ENCODE peak calls at places on chromosomes 5 and 9, in seven cellular contexts. O is prostate gland; T is activated CD8-positive, alpha-beta T cell treated with anti-CD3 and anti-CD28 coated beads for 36 hours; A is activated B cell treated with CpG ODN at 0.5 μM for 24 hours; V is upper lobe of right lung; S is tibial nerve; U is neural crest cell. I is an unnamed sample.
A peak's percentile ranks its signal among the peaks of the same experiment; 100 is the strongest.

GRCh38 chr5:107861565-107861964 is 190.8 kb upstream of the EFNA5 start:
- DNase-seq in O (no peak), T (no peak), A (no peak), V (no peak), S (no peak), U (no peak), I (no peak)

GRCh38 chr5:32851774-32852173 is 140.7 kb downstream of the NPR3 start:
- DNase-seq in O (no peak), T (no peak), A (no peak), V (no peak), S (no peak), U (no peak), I (no peak)

GRCh38 chr5:56827043-56827442 is 11.7 kb downstream of the MAP3K1 start:
- DNase-seq in O (no peak), T (peak; percentile 15), A (no peak), V (no peak), S (no peak), U (no peak), I (no peak)

GRCh38 chr5:112907166-112907611 is 14.8 kb downstream of the REEP5 start:
- DNase-seq in O (no peak), T (no peak), A (no peak), V (no peak), S (no peak), U (no peak), I (no peak)

GRCh38 chr9:123453058-123453667 is 97.2 kb downstream of the CRB2 start:
- DNase-seq in O (no peak), T (no peak), A (no peak), V (peak; percentile 20), S (no peak), U (no peak), I (no peak)

GRCh38 chr5:9498541-9499497 is 47.1 kb downstream of the SEMA5A start:
- DNase-seq in O (no peak), T (no peak), A (no peak), V (no peak), S (no peak), U (no peak), I (no peak)

GRCh38 chr5:7394889-7395431 is 978 bp upstream of the ADCY2 start:
- DNase-seq in O (no peak), T (no peak), A (no peak), V (no peak), S (no peak), U (peak; percentile 34), I (no peak)

GRCh38 chr9:88980732-88981336 is 10.4 kb upstream of the S1PR3 start:
- DNase-seq in O (no peak), T (no peak), A (no peak), V (no peak), S (no peak), U (no peak), I (no peak)

GRCh38 chr5:61290815-61291214 is 41.2 kb upstream of the ZSWIM6 start:
- DNase-seq in O (peak; percentile 50), T (no peak), A (no peak), V (no peak), S (no peak), U (no peak), I (no peak)

GRCh38 chr9:104386425-104387069 is 117.5 kb upstream of the OR13F1 start:
- DNase-seq in O (no peak), T (no peak), A (no peak), V (no peak), S (no peak), U (no peak), I (no peak)

GRCh38 chr5:152811985-152812384 is 406.9 kb upstream of the NMUR2 start:
- DNase-seq in O (no peak), T (no peak), A (no peak), V (no peak), S (no peak), U (no peak), I (no peak)

GRCh38 chr5:141845371-141845821 is 32.8 kb downstream of the PCDH1 start:
- DNase-seq in O (no peak), T (peak; percentile 69), A (no peak), V (no peak), S (no peak), U (no peak), I (no peak)

GRCh38 chr5:83764101-83764500 is 43.4 kb upstream of the HAPLN1 start:
- DNase-seq in O (no peak), T (no peak), A (no peak), V (no peak), S (no peak), U (no peak), I (no peak)

GRCh38 chr9:130172858-130173461 is 756 bp downstream of the NCS1 start:
- DNase-seq in O (no peak), T (peak; percentile 58), A (no peak), V (no peak), S (no peak), U (no peak), I (no peak)

GRCh38 chr5:59528226-59528862 is 365.2 kb downstream of the PDE4D start:
- DNase-seq in O (no peak), T (no peak), A (no peak), V (no peak), S (no peak), U (no peak), I (no peak)

GRCh38 chr5:59529286-59529685 is 364.2 kb downstream of the PDE4D start:
- DNase-seq in O (no peak), T (no peak), A (no peak), V (no peak), S (no peak), U (no peak), I (no peak)

GRCh38 chr5:59525310-59525709 is 368.2 kb downstream of the PDE4D start:
- DNase-seq in O (no peak), T (no peak), A (no peak), V (no peak), S (no peak), U (no peak), I (no peak)

GRCh38 chr5:59522201-59522831 is 371.2 kb downstream of the PDE4D start:
- DNase-seq in O (no peak), T (no peak), A (no peak), V (no peak), S (no peak), U (no peak), I (no peak)

DNA sequence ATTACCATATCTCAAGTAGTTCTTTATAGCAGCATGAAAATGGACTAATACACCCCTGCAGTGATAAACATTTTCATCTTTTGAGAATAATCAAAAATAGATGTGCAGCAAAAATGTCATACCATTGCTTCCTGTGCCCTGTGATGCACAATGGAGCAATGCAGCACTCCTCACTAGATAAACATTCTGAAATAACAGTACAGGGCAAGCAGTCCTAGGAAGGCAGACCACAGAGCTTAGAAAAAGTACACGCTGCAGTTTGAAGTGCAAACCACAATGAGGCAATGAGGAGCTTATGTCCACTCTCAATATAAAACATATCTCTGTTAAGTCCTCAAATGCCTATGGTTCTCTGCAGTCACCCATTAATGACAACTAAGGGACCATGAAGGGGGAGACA is 367.6 kb downstream of the PDE4D start:
- DNase-seq in O (no peak), T (no peak), A (no peak), V (no peak), S (no peak), U (no peak), I (no peak)
- TF ChIP-seq CTCF in O (no peak), T (no peak), A (no peak), V (no peak), S (no peak), U (no peak), I (no peak)

GRCh38 chr5:154159343-154159742 is 31.2 kb upstream of the GALNT10 start:
- DNase-seq in O (no peak), T (no peak), A (no peak), V (no peak), S (no peak), U (no peak), I (no peak)

GRCh38 chr5:154158379-154158738 is 32.2 kb upstream of the GALNT10 start:
- DNase-seq in O (no peak), T (no peak), A (no peak), V (no peak), S (no peak), U (no peak), I (no peak)

GRCh38 chr5:154163327-154163997 is 27.1 kb upstream of the GALNT10 start:
- DNase-seq in O (no peak), T (no peak), A (no peak), V (no peak), S (no peak), U (no peak), I (no peak)

GRCh38 chr5:154162475-154163217 is 27.9 kb upstream of the GALNT10 start:
- DNase-seq in O (no peak), T (no peak), A (no peak), V (no peak), S (no peak), U (no peak), I (no peak)

DNA sequence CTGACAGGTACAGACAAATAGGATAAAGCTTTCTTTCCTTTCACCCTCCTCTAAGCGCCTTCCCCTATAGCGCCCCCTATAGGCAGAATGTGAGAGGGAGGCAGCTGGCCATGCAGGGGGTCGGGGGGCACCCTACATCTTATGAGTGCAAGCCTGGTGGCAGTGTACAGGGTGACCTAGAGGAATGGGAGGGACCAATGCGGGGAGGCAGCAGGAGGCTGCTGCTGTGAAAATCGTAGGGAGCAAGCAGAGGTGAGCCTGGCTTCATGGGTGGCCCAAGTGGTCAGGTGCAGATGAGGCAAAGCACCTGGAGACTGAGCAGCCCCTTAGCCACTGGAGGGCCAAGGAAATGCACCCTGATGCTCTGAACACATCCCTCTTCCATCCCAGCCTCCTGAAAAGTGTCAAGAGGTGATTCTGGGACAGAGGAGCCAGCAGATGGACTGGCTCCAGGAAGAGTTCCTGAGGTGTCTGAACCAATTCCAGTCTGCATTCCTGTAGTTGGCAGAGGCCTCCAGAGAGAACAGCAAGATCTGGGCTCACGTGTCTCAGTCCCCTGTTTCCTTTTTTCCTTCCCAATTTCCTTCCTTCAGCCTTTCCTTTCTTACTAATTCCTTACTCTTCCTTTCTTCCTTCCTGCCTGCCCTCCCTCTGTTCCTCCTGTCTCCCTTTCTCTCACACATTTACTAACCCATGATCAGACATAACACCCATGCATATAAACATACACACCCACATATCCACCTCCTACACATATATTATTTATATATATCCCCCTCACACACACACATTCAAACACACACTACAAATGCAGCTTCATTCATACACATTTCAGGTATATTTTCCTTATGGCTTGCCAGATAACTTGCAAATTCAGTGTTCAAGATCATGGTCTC is 32.8 kb upstream of the GALNT10 start:
- DNase-seq in O (peak; percentile 37), T (peak; percentile 20), A (no peak), V (no peak), S (no peak), U (peak; percentile 9), I (no peak)
- TF ChIP-seq CTCF in O (no peak), T (peak; percentile 44), A (no peak), V (peak; percentile 27), S (no peak), U (peak; percentile 56), I (peak; percentile 41)

GRCh38 chr9:15873573-15874177 is 320.8 kb downstream of the CCDC171 start:
- DNase-seq in O (no peak), T (no peak), A (no peak), V (no peak), S (no peak), U (no peak), I (no peak)
- TF ChIP-seq CTCF in O (peak; percentile 25), T (peak; percentile 65), A (peak; percentile 56), V (peak; percentile 68), S (peak; percentile 68), U (peak; percentile 84), I (peak; percentile 87)

DNA sequence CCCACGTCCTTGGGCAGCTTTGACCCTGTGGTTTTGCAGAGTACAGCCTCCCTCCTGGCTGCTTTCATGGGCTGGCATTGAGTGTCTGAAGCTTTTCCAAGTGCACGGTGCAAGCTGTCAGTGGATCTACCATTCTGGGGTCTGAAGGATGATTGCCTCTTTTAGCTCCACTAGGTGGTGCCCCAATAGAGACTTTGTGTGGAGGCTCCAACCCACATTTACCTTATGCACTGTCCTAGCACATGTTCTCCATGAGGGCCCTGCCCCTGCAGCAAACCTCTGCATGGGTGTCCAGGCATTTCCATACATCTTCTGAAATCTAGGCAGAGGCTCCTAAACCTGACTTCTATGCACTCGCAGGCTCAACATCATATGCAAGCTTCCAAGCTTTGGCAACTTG is 644.2 kb upstream of the CDH9 start:
- DNase-seq in O (no peak), T (no peak), A (no peak), V (no peak), S (no peak), U (no peak), I (no peak)
- TF ChIP-seq CTCF in O (no peak), T (no peak), A (no peak), V (no peak), S (no peak), U (peak; percentile 26), I (peak; percentile 23)

I was measured in D721Med.